ENCODE peak calls at places on chromosomes 1 and 21, in four cellular contexts. G, C, U and K are unnamed samples.

GRCh38 chr1:183910780-183911179 is 105.9 kb downstream of the RGL1 start:
- DNase-seq in G (no peak), C (no peak), U (no peak), K (no peak)

GRCh38 chr1:24393892-24394291 is 19.7 kb downstream of the STPG1 start:
- DNase-seq in G (peak; percentile 85), C (no peak), U (no peak), K (no peak)

GRCh38 chr1:156547434-156547833 is 24.9 kb downstream of the IQGAP3 start:
- DNase-seq in G (no peak), C (no peak), U (no peak), K (no peak)

GRCh38 chr21:29786509-29786908 is 153.3 kb downstream of the GRIK1 start:
- DNase-seq in G (no peak), C (no peak), U (no peak), K (no peak)

GRCh38 chr1:108612496-108612895 is 48.4 kb downstream of the HENMT1 start:
- DNase-seq in G (no peak), C (no peak), U (no peak), K (no peak)

GRCh38 chr1:243740255-243740999 is 109.6 kb downstream of the AKT3 start:
- DNase-seq in G (no peak), C (no peak), U (no peak), K (no peak)

GRCh38 chr1:211420389-211420788 is 71.6 kb downstream of the RD3 start:
- DNase-seq in G (peak; percentile 14), C (no peak), U (no peak), K (no peak)

GRCh38 chr1:159204071-159204790 is 444 bp upstream of the ACKR1 start:
- DNase-seq in G (no peak), C (no peak), U (no peak), K (no peak)

GRCh38 chr1:203169770-203170520 is 5.7 kb downstream of the MYBPH start:
- DNase-seq in G (no peak), C (no peak), U (no peak), K (no peak)

GRCh38 chr1:7930547-7931445 is 9.8 kb downstream of the TNFRSF9 start:
- DNase-seq in G (no peak), C (no peak), U (no peak), K (no peak)

GRCh38 chr1:202288177-202288576 is 53.6 kb downstream of the UBE2T start:
- DNase-seq in G (no peak), C (no peak), U (no peak), K (no peak)

GRCh38 chr1:55702064-55702463 is 486.9 kb upstream of the USP24 start:
- DNase-seq in G (peak; percentile 54), C (no peak), U (peak; percentile 36), K (no peak)

GRCh38 chr1:180231506-180232420 is 1.7 kb downstream of the LHX4 start:
- DNase-seq in G (peak; percentile 20), C (no peak), U (peak; percentile 70), K (no peak)

DNA sequence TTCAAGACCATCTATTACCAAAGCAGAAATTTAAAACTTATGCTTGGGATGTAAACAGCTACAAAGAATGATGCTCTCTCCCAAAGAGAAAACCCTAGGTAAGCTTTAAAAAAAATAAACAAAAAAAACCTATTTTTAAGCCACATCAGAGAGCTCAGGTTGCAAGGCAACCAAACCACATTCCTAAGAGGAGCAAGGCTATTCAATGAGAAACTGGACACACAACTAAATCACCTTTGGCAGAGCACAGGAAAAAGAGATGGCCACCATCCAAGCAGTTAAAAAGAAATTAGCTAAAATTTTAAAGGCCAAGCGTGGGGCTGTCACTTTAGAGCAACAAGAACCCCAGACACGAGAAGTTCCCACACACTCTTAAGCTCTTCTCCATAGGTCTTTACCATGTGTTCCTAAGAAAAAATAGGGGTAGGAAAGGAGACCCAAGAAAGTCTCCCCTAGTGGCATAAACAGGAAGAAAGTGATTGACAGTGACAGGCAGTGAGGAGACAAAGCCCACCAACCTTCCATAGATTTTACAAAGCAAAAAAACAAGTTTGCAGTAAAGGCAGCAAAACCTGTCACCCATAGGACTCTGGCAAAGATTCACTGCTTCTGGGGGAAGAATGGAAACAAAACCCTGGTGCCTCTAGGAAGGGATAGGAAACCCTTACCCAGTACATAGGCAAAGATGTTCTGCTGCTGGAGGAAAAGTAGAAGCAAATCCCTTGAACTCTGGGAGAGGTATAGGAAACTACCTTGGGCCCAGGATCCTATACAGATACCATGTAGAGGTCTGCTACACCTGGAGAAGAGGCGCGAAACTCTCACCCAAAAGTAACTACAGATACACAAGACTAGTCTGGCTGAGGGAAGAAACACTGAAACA is 68.5 kb downstream of the FOXJ3 start:
- DNase-seq in G (peak; percentile 29), C (no peak), U (no peak), K (no peak)
- TF ChIP-seq CTCF in G (no peak), C (no peak), U (no peak), K (peak; percentile 30)

GRCh38 chr1:152774875-152775274 is at the start of gene LCE1F:
- DNase-seq in G (peak; percentile 71), C (no peak), U (no peak), K (no peak)

GRCh38 chr1:152783095-152783494 is 3.0 kb upstream of the LCE1E start:
- DNase-seq in G (peak; percentile 69), C (no peak), U (no peak), K (no peak)

GRCh38 chr1:152776361-152776760 is 1.4 kb downstream of the LCE1F start:
- DNase-seq in G (no peak), C (no peak), U (no peak), K (no peak)

DNA sequence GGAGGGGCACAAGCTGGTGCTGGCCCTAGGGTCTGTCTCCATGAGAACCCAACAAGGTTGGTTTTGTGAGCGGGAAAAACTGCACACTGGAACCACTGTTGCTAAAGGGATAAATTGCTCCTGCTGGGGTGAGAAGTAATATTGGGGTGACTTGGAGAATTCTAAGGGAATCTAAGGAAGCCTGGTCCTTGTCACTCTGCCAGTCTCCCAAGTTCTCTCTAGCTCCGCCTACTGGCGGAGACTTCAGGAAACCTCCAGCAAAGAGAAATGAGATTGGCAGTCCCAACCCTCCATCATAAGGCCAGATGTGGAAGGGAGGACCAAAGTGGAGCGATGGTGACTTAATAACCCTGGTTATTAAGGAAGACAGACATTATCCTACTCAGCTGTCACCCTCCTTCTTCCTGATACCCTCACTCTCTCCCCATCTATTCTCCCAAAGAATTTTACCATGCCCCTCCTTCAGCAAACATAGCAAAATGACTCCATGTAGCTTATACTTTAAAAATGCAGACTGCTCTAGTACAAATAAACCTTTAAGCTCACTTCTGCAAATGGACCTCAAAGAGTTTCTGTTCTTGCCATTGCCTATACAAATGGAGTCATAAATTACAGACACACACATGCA is 2.7 kb downstream of the LCE1F start:
- DNase-seq in G (no peak), C (no peak), U (peak; percentile 43), K (no peak)
- TF ChIP-seq CTCF in G (peak; percentile 69), C (no peak), U (peak; percentile 49), K (no peak)

DNA sequence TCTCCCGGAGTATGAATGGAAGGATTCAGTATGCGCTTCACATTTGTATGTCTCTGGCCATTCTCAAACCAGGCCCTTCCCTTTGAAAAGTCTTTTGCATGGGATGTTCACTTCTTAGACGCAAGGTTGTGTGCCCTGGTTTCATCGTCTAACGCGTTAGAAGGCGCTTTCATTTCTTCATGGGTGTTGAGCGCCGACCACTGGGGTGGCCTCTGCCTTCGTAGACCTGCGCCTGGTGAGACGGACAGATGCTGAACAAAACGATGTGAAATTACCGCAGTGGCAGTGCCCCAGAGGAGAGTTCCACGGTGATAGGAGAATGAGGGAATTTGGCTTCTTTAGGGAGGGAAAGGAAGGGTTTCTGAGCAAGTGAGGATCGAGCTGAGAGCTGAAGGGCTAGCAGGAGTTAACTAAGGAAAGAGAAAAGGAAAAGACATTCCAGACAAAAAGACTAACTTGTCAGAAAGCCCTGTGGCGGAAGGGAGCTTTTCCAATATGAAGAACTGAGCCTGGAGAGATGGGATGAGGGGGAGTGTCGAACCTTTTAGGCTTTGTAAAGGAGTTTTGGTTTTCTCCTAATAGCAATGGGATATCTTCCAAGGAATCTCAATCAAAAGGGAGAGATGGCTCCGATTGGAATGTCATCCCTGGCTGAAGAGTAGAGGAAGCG is 904 bp downstream of the GGPS1 start:
- DNase-seq in G (peak; percentile 47), C (peak; percentile 56), U (peak; percentile 45), K (no peak)
- TF ChIP-seq CTCF in G (peak; percentile 19), C (peak; percentile 31), U (peak; percentile 51), K (peak; percentile 41)

GRCh38 chr1:225441314-225442119 is 13.7 kb upstream of the LBR start:
- DNase-seq in G (peak; percentile 68), C (no peak), U (no peak), K (no peak)
- TF ChIP-seq CTCF in G (peak; percentile 15), C (no peak), U (peak; percentile 50), K (no peak)

GRCh38 chr21:44800103-44800502 is 1.5 kb downstream of the UBE2G2 start:
- DNase-seq in G (peak; percentile 50), C (no peak), U (no peak), K (no peak)

GRCh38 chr21:44801468-44802395 is at the start of gene UBE2G2:
- DNase-seq in G (peak; percentile 41), C (peak; percentile 89), U (peak; percentile 97), K (peak; percentile 93)

GRCh38 chr21:44803651-44804050 is 2.0 kb upstream of the UBE2G2 start:
- DNase-seq in G (no peak), C (no peak), U (no peak), K (no peak)

GRCh38 chr21:44802396-44803153 is 955 bp upstream of the UBE2G2 start:
- DNase-seq in G (no peak), C (no peak), U (no peak), K (no peak)

DNA sequence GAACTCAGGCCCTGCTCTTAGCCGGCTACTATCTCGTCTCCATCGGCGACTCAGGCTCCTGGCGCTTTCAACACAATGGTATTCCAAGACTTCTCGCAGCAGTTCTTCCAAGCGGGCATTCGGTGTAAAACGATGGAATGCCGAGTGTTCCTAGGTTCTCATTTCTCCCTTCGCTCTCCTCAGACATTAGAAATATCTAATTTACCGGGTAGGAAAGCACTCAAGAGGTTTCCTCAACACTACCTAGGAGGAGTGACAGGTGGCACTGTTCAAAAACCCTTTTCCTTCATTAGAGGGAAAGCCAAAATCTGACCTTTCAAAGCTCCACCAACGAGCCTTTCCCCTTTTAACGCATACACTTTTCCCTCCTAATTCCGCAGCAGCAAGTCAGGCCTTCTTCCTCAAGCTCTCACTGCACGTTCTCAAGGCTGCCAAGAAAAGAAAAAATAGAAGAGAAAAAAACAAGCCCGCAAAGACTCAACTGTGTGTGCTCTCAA is 601 bp downstream of the UBE2G2 start:
- DNase-seq in G (peak; percentile 48), C (no peak), U (peak; percentile 78), K (no peak)
- TF ChIP-seq CTCF in G (peak; percentile 57), C (peak; percentile 23), U (peak; percentile 42), K (peak; percentile 38)

DNA sequence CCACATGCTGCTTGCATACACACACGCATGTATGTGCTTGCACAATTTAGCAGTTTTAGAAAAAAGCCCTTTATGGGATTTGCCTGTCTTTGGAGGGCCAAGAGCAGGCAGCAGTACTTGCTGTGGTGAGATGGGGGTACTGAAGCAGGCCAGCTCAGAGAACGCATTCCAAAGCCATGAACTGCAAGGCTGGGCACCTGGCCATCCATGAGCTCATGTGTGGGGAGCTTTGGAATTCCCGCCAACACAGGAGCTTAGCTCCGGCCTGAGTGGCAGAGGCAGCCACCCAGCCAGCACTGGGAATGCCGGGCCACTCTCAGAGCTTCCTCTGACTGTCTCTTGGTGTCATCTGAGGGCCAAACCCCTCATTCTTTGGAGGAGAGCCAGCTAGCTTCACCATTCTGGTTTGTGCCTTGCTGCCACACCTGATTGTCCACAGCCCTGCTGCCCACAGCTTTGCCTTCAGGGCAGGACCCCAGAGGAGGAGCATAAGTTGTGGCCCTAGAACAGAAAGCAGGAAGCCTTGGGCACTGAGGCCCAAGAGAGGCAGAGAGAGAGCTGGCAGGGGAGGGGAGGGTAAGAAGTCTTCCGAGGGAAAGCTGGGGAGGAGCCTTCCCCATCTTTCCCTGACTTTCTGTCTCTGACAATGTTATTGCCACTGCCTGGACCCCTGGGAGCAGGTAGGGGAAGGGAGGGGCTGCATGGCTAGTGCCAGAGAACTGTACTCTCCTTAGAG is 92.1 kb upstream of the POU3F1 start:
- DNase-seq in G (peak; percentile 99), C (no peak), U (peak; percentile 15), K (no peak)
- TF ChIP-seq CTCF in G (peak; percentile 19), C (no peak), U (no peak), K (peak; percentile 30)

GRCh38 chr21:32782698-32783097 is 11.1 kb upstream of the PAXBP1 start:
- DNase-seq in G (no peak), C (no peak), U (no peak), K (no peak)
- TF ChIP-seq CTCF in G (no peak), C (no peak), U (no peak), K (no peak)